ENCODE peak calls at places on chromosomes 7 and 10, in five cellular contexts. H, C, Y, Q and R are unnamed samples.

GRCh38 chr10:3886666-3887251 is 101.8 kb upstream of the KLF6 start:
- DNase-seq in H (no peak), C (peak; percentile 47), Q (no peak), Y (peak; percentile 96), R (no peak)

GRCh38 chr7:120994512-120995363 is 6.2 kb downstream of the CPED1 start:
- DNase-seq in Q (no peak), Y (no peak), C (no peak), H (no peak), R (no peak)

GRCh38 chr10:16854623-16855022 is 37.4 kb upstream of the RSU1 start:
- DNase-seq in H (no peak), C (no peak), Y (peak; percentile 32), Q (no peak), R (no peak)

GRCh38 chr7:55980266-55980665 is 15.9 kb downstream of the NIPSNAP2 start:
- DNase-seq in H (no peak), Q (no peak), Y (no peak), C (no peak), R (no peak)

GRCh38 chr7:108000875-108001758 is 1.8 kb downstream of the LAMB1 start:
- DNase-seq in Q (peak; percentile 67), Y (peak; percentile 58), C (peak; percentile 55), H (peak; percentile 83), R (no peak)

GRCh38 chr10:73876971-73877370 is 2.6 kb upstream of the CAMK2G start:
- DNase-seq in C (no peak), Y (peak; percentile 38), Q (no peak), H (no peak), R (no peak)

GRCh38 chr7:21169667-21170605 is 257.9 kb upstream of the SP4 start:
- DNase-seq in Y (no peak), Q (no peak), H (no peak), C (no peak), R (no peak)

GRCh38 chr7:45092100-45092930 is 3.5 kb upstream of the NACAD start:
- DNase-seq in Q (no peak), C (no peak), Y (peak; percentile 34), H (no peak), R (peak; percentile 48)

GRCh38 chr10:128027822-128028507 is 98.3 kb downstream of the MKI67 start:
- DNase-seq in C (no peak), H (peak; percentile 61), Q (no peak), Y (no peak), R (no peak)

GRCh38 chr10:68900427-68901105 is 549 bp upstream of the DDX50 start:
- DNase-seq in C (peak; percentile 88), Y (peak; percentile 78), H (peak; percentile 93), Q (no peak), R (no peak)

GRCh38 chr10:32110790-32111189 is 54.6 kb upstream of the KIF5B start:
- DNase-seq in H (no peak), Q (no peak), C (no peak), Y (no peak), R (no peak)

GRCh38 chr7:80014507-80014906 is 120.1 kb upstream of the GNAI1 start:
- DNase-seq in Q (no peak), Y (peak; percentile 57), C (no peak), H (no peak), R (peak; percentile 9)

GRCh38 chr7:151686016-151686766 is 166.5 kb upstream of the RHEB start:
- DNase-seq in C (peak; percentile 65), Y (no peak), Q (no peak), H (peak; percentile 73), R (peak; percentile 72)

GRCh38 chr10:47287365-47287802 is 12.6 kb upstream of the GDF10 start:
- DNase-seq in H (no peak), Q (no peak), Y (no peak), C (peak; percentile 18), R (no peak)

GRCh38 chr10:110042181-110042580 is 34.4 kb downstream of the ADD3 start:
- DNase-seq in Q (no peak), Y (peak; percentile 66), H (no peak), C (no peak), R (no peak)

GRCh38 chr10:132404911-132405462 is 8.0 kb downstream of the PWWP2B start:
- DNase-seq in H (no peak), Q (no peak), Y (no peak), C (no peak), R (no peak)

GRCh38 chr7:157473051-157473569 is 136.3 kb downstream of the DNAJB6 start:
- DNase-seq in Q (no peak), H (no peak), C (no peak), Y (no peak), R (no peak)

GRCh38 chr10:33376976-33377657 is 42.6 kb upstream of the NRP1 start:
- DNase-seq in Y (peak; percentile 22), C (no peak), Q (no peak), H (no peak), R (no peak)

GRCh38 chr10:61320996-61321395 is 132.2 kb downstream of the TMEM26 start:
- DNase-seq in C (no peak), Y (no peak), H (no peak), Q (no peak), R (no peak)

GRCh38 chr7:141042222-141043193 is 27.8 kb upstream of the MRPS33 start:
- DNase-seq in C (no peak), H (no peak), Q (no peak), Y (peak; percentile 15), R (no peak)

GRCh38 chr7:157797361-157797760 is 460.6 kb downstream of the DNAJB6 start:
- DNase-seq in Q (no peak), C (no peak), Y (no peak), H (no peak), R (no peak)

GRCh38 chr7:141358376-141358775 is 192.8 kb upstream of the AGK start:
- DNase-seq in H (no peak), C (no peak), Y (no peak), Q (no peak), R (no peak)

GRCh38 chr10:71968553-71969474 is 4.6 kb downstream of the CHST3 start:
- DNase-seq in C (peak; percentile 34), H (no peak), Q (no peak), Y (peak; percentile 54), R (no peak)

DNA sequence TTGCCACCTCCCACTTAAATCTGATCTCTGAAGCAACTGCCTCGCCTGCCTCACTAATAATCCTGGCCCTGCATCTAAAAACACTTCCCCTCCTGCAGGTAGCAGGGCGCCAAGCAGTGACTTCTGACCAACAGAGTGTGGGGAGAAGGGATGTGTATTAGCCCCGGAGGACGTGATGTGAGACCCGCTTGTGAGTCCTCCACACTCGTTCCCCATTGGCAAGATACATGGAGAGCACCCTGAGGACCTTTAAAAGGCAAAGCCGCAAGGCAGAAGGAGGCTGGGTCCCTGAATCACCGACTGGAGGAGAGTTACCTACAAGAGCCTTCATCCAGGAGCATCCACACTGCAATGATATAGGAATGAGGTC is 6.1 kb upstream of the PILRA start:
- DNase-seq in Q (no peak), Y (no peak), H (peak; percentile 39), C (no peak), R (no peak)
- H3K4me1 ChIP-seq in Q (peaks cover 4% of the 10 kb centered on the region), Y (peaks cover 4% of the 10 kb centered on the region), H (no peaks in the 10 kb centered on the region), C (no peaks in the 10 kb centered on the region), R (no peaks in the 10 kb centered on the region)

GRCh38 chr7:77439572-77439971 is 23.4 kb upstream of the GSAP start:
- DNase-seq in H (no peak), C (no peak), Y (no peak), Q (peak; percentile 37), R (peak; percentile 42)
- H3K27ac ChIP-seq in H (no peak overlapping the region), C (no peak overlapping the region), Y (no peak overlapping the region), Q (no peak overlapping the region), R (no peak overlapping the region)

DNA sequence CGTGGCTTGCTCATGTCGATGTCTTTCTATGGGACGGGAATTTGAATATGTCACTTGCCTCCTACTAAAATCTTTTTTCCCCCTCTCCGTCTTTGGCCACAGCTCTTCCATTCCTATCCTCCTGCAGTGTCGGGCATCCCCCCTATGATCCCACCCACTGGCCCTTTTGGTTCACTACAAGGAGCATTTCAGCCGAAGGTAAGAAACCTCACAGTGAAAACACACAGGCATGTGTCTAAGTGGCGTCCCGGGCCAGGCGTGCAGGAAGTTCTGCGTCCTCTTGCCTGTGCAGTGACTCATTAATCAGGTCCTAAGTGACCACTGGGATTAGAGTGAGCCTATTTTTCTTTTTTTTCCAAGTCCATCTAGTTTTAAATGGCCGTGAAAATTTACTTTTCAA is 360.5 kb upstream of the GALNT17 start:
- DNase-seq in Y (no peak), Q (no peak), H (no peak), C (no peak), R (no peak)
- H3K36me3 ChIP-seq in Y (peaks cover 6% of the 10 kb centered on the region), Q (peaks cover 17% of the 10 kb centered on the region), H (peaks cover 28% of the 10 kb centered on the region), C (no peaks in the 10 kb centered on the region), R (peaks cover 92% of the 10 kb centered on the region)

GRCh38 chr7:134799387-134799786 is 20.0 kb downstream of the CALD1 start:
- DNase-seq in Y (no peak), Q (no peak), H (no peak), C (no peak), R (no peak)
- H3K4me1 ChIP-seq in Y (peaks cover 1% of the 10 kb centered on the region), Q (peaks cover 30% of the 10 kb centered on the region), H (peaks cover 17% of the 10 kb centered on the region), C (peaks cover 9% of the 10 kb centered on the region), R (peaks cover 6% of the 10 kb centered on the region)

DNA sequence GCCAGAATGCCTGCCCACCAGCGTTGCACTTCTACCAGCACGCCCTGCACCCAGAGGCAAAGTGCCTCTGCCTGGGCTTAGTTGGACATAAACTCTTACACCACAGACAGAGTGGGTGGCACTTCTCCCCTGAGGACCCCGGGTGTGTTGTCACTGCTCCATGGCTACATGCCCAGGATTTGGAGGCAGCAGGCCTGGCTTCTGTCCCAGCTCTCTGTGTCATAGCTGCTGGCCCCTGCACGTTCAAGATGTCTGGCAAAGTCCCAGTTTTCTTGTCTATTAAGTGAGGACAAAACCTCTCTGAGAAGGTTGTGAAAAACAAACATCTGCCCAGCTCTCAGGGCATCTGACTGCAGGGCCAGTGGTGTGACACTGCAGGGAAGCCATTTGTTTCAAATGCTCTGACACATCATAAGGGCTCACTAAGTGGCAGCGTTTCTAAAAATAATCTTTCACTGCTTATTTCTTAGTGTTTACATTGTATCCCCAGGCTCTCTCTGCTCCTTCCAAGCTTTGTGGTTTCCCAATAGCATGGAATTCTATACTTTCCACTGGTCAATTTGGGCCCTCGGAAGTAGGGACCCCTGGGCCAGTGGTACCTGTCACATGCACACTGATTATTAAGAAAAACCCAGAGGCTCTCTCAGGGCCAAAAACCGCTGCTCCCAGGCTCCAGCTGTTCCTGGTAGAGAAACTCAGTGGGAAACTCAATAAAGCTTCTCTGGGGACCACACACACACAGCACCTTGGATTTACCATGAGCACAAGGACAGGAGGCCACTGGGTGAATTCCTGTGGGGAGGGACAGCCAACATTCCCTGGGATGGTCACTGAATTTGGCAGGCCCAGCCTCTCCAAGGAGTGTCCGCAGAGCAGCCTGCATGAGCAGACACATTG is 86.2 kb upstream of the ANLN start:
- DNase-seq in Q (peak; percentile 54), H (peak; percentile 94), Y (peak; percentile 98), C (peak; percentile 71), R (peak; percentile 85)
- H3K27ac ChIP-seq in Q (peak overlapping the region; percentile 64), H (peak overlapping the region; percentile 48), Y (no peak overlapping the region), C (peak overlapping the region; percentile 47), R (peak overlapping the region; percentile 30)